ENCODE peak calls at places on chromosomes 6 and 20, in nine cellular contexts. X, D, O, A, N, E, L, Q and T are unnamed samples.

GRCh38 chr6:158213925-158214674 is 46.0 kb downstream of the GTF2H5 start:
- DNase-seq in D (peak; percentile 72), E (peak; percentile 81), O (peak; percentile 80), L (peak; percentile 56), N (no peak), X (peak; percentile 73), A (peak; percentile 61), Q (peak; percentile 56), T (peak; percentile 82)

GRCh38 chr6:47034421-47034820 is 7.7 kb downstream of the ADGRF1 start:
- DNase-seq in A (no peak), N (peak; percentile 42), D (peak; percentile 41), O (no peak), E (no peak), L (no peak), Q (no peak), X (no peak), T (no peak)

GRCh38 chr6:31711233-31711632 is 3.9 kb upstream of the LY6G6D start:
- DNase-seq in N (no peak), L (no peak), O (no peak), Q (no peak), D (no peak), A (no peak), X (no peak), E (no peak), T (no peak)

GRCh38 chr6:26179675-26180074 is 92.4 kb downstream of the HFE start:
- DNase-seq in N (no peak), D (no peak), L (no peak), A (no peak), O (no peak), E (no peak), Q (no peak), X (no peak), T (no peak)

GRCh38 chr6:35354361-35355135 is 12.2 kb downstream of the PPARD start:
- DNase-seq in L (no peak), N (no peak), Q (no peak), X (no peak), A (no peak), D (no peak), E (no peak), O (no peak), T (no peak)

GRCh38 chr6:94859924-94860323 is 717.4 kb upstream of the MANEA start:
- DNase-seq in Q (no peak), X (no peak), D (no peak), N (no peak), A (no peak), O (no peak), L (no peak), E (no peak), T (no peak)

GRCh38 chr6:117138920-117139319 is 126.4 kb upstream of the VGLL2 start:
- DNase-seq in X (no peak), E (no peak), Q (no peak), L (peak; percentile 66), D (no peak), O (no peak), A (no peak), N (no peak), T (no peak)

GRCh38 chr6:44571510-44571909 is 184.0 kb downstream of the CDC5L start:
- DNase-seq in X (no peak), D (no peak), N (no peak), E (no peak), L (no peak), Q (no peak), O (no peak), A (no peak), T (no peak)

GRCh38 chr6:124881898-124882579 is 80.2 kb upstream of the RNF217 start:
- DNase-seq in X (no peak), Q (no peak), A (no peak), N (no peak), D (peak; percentile 26), O (no peak), L (no peak), E (peak; percentile 79), T (no peak)

GRCh38 chr20:58558483-58559367 is 43.5 kb upstream of the APCDD1L start:
- DNase-seq in X (no peak), O (no peak), A (no peak), E (no peak), Q (no peak), D (no peak), N (no peak), L (no peak), T (no peak)

GRCh38 chr6:114419175-114419574 is 76.4 kb upstream of the HS3ST5 start:
- DNase-seq in L (no peak), D (no peak), Q (no peak), O (peak; percentile 27), A (no peak), N (no peak), X (no peak), E (no peak), T (no peak)

GRCh38 chr20:51711426-51711825 is 56.8 kb downstream of the ATP9A start:
- DNase-seq in O (no peak), E (no peak), X (no peak), D (no peak), Q (no peak), L (no peak), N (no peak), A (no peak), T (no peak)

GRCh38 chr6:31659649-31660223 is 842 bp downstream of the C6orf47 start:
- DNase-seq in A (no peak), O (no peak), L (no peak), Q (no peak), X (no peak), N (no peak), D (peak; percentile 56), E (peak; percentile 25), T (no peak)

GRCh38 chr6:35343092-35343834 is 905 bp downstream of the PPARD start:
- DNase-seq in A (peak; percentile 46), E (no peak), D (peak; percentile 30), O (no peak), N (no peak), Q (peak; percentile 45), L (peak; percentile 55), X (peak; percentile 61), T (peak; percentile 80)

GRCh38 chr20:31667315-31668285 is 29.9 kb downstream of the COX4I2 start:
- DNase-seq in D (no peak), X (no peak), A (no peak), Q (no peak), L (no peak), N (no peak), E (no peak), O (no peak), T (no peak)

GRCh38 chr6:1418471-1419191 is 29.3 kb downstream of the FOXF2 start:
- DNase-seq in D (no peak), N (no peak), O (no peak), X (no peak), E (peak; percentile 37), L (no peak), A (no peak), Q (no peak), T (no peak)

GRCh38 chr6:149013932-149014331 is 267.1 kb downstream of the UST start:
- DNase-seq in O (no peak), L (no peak), N (no peak), A (no peak), D (no peak), E (no peak), Q (no peak), X (no peak), T (no peak)

GRCh38 chr6:168385858-168386735 is 54.9 kb upstream of the SMOC2 start:
- DNase-seq in A (no peak), O (no peak), X (no peak), E (no peak), L (no peak), N (no peak), Q (no peak), D (no peak), T (peak; percentile 51)
- TF ChIP-seq CTCF in A (no peak), O (no peak), X (no peak), E (no peak), L (no peak), N (no peak), Q (no peak), D (no peak), T (no peak)

GRCh38 chr6:33123732-33124524 is 48.1 kb downstream of the HLA-DPB1 start:
- DNase-seq in X (no peak), O (no peak), Q (no peak), N (no peak), A (no peak), D (peak; percentile 33), L (no peak), E (peak; percentile 11), T (no peak)
- TF ChIP-seq CTCF in X (peak; percentile 41), O (peak; percentile 4), Q (no peak), N (peak; percentile 19), A (peak; percentile 16), D (peak; percentile 40), L (peak; percentile 53), E (peak; percentile 41), T (no peak)

DNA sequence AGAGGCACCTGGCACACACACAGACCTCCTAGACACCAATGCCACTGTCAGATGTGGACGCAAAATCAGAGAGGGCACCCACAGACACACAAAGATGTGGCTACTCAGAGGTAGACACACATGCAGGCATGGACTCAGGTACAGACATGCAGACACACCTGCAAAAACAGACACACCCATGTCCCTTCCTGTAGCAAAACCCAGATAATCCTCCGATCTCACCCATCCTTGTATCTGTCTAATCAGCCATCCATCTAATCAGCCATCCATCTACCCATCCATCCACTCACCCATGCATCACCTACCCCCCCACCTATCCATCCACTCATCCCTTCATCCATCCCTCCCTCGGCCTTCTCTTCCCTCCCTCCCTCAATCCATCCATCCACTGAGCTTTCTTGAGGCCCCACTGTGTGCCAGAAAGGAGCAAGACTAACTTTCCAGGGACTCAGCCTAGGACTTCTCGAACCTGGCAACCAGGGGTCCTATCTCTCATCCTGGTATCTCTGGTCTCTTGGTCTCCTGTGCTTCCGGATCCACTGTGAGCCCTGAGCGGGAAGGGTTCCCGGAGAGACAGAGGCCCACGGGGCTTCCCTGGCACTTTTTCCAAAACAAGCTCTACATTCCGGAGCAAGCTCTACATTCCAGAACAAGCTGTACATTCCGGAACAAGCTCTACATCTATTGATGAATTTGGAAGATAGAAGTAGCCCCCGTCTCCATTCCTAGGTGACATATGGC is 1.1 kb upstream of the TGM2 start:
- DNase-seq in X (no peak), A (no peak), D (peak; percentile 65), E (peak; percentile 56), N (no peak), O (no peak), Q (no peak), L (no peak), T (no peak)
- TF ChIP-seq CTCF in X (no peak), A (no peak), D (no peak), E (no peak), N (no peak), O (no peak), Q (no peak), L (no peak), T (no peak)

DNA sequence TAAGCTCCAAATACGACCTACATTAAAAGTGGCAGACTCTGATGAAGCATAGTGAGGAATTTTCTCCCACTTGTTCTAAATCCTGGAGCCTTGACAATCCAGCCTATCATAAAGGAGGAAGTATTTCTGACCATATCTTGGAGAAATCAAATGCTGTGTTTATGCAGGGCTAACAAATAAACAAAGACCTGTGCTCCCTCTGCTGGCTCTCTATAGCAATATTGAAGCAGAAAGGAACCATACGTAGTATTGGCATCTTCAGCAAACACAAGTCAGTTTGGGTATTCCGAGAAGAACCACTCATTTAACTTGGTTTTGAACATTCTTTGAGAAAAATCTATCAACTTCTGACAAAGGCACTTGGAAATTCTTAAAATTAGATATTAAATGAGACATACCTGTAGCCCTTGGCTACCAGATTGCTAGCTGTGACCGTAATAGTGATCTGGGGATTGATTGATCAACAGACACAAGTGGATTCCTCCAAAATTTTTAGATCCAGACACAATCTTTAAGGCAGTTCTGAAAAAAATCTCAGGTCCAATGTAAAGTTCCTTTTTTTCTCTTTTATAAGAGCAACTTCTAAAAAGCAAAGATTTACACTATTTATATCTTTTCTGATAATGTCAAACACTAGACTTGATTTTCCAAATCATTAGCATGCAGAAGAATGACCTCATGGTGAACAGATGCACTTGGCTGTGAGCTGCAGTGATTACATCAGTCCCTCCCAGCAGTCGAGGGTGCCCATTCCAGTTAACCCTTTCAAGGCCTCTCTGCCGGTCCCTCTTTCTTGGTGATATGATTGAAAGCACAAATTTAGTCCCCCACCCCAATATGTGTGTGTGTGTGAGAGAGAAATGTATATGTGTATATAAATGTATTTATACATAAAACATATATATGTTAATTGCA is 40.2 kb downstream of the INSM1 start:
- DNase-seq in N (no peak), A (no peak), D (peak; percentile 15), Q (no peak), E (peak; percentile 6), O (no peak), X (no peak), L (no peak), T (no peak)
- TF ChIP-seq CTCF in N (no peak), A (no peak), D (no peak), Q (no peak), E (peak; percentile 39), O (no peak), X (no peak), L (peak; percentile 34), T (no peak)